ENCODE peak calls at places on chromosomes 6 and 20, in four cellular contexts. Q, B, K and N are unnamed samples.

GRCh38 chr6:7473805-7474329 is 67.6 kb upstream of the DSP start:
- DNase-seq in K (no peak), Q (no peak), B (no peak), N (no peak)

GRCh38 chr20:53738039-53738944 is 144.7 kb upstream of the ZNF217 start:
- DNase-seq in Q (peak; percentile 54), B (no peak), K (no peak), N (peak; percentile 78)

GRCh38 chr6:166313255-166314070 is 5.3 kb upstream of the PRR18 start:
- DNase-seq in K (no peak), Q (no peak), B (peak; percentile 36), N (peak; percentile 84)

GRCh38 chr20:22800161-22800560 is 215.8 kb upstream of the FOXA2 start:
- DNase-seq in B (no peak), Q (no peak), K (no peak), N (no peak)

GRCh38 chr20:53660947-53661381 is 67.3 kb upstream of the ZNF217 start:
- DNase-seq in Q (no peak), K (peak; percentile 9), B (no peak), N (no peak)

GRCh38 chr20:57156050-57156770 is 110.2 kb downstream of the BMP7 start:
- DNase-seq in Q (no peak), K (no peak), B (no peak), N (no peak)

GRCh38 chr20:38997622-38998021 is 35.5 kb downstream of the DHX35 start:
- DNase-seq in K (no peak), B (no peak), Q (no peak), N (no peak)

GRCh38 chr20:36919715-36920333 is 31.7 kb downstream of the SAMHD1 start:
- DNase-seq in B (no peak), Q (no peak), K (peak; percentile 52), N (no peak)

GRCh38 chr6:52361347-52361944 is 505 bp upstream of the PAQR8 start:
- DNase-seq in Q (peak; percentile 19), K (no peak), B (no peak), N (no peak)

GRCh38 chr6:121830759-121831158 is 395.3 kb downstream of the GJA1 start:
- DNase-seq in K (no peak), B (no peak), Q (peak; percentile 16), N (no peak)

GRCh38 chr6:582370-582769 is 74.5 kb downstream of the HUS1B start:
- DNase-seq in B (no peak), K (no peak), Q (no peak), N (no peak)